ENCODE peak calls at places on chromosome 6, in six cellular contexts. L is GM23338; C is OCI-LY7; D is CD8-positive, alpha-beta T cell; V is GM23248; M is heart right ventricle. H is an unnamed sample.

GRCh38 chr6:143449731-143450452 is 603 bp downstream of the ADAT2 start:
- DNase-seq in D (peak; percentile 16), V (peak; percentile 51), M (peak; percentile 12), C (peak; percentile 51), L (peak; percentile 24), H (peak; percentile 19)

GRCh38 chr6:142822882-142823578 is 121.9 kb downstream of the HIVEP2 start:
- DNase-seq in M (no peak), V (no peak), L (peak; percentile 92), D (no peak), C (no peak), H (no peak)

GRCh38 chr6:105839266-105839665 is 246.9 kb upstream of the PRDM1 start:
- DNase-seq in L (no peak), C (no peak), V (peak; percentile 53), D (no peak), M (no peak), H (peak; percentile 33)

GRCh38 chr6:131867744-131868143 is 59.9 kb downstream of the ENPP1 start:
- DNase-seq in C (no peak), L (no peak), V (no peak), D (no peak), M (no peak), H (no peak)

GRCh38 chr6:101689156-101689555 is 295.6 kb downstream of the GRIK2 start:
- DNase-seq in C (no peak), V (no peak), D (no peak), L (no peak), M (no peak), H (no peak)

GRCh38 chr6:101878554-101879276 is 485.2 kb downstream of the GRIK2 start:
- DNase-seq in D (no peak), M (no peak), C (no peak), L (no peak), V (no peak), H (no peak)

GRCh38 chr6:47097092-47097945 is 55.2 kb upstream of the ADGRF1 start:
- DNase-seq in V (peak; percentile 81), M (peak; percentile 75), C (peak; percentile 90), L (peak; percentile 88), D (no peak), H (peak; percentile 92)

GRCh38 chr6:144408151-144408550 is 123.0 kb downstream of the UTRN start:
- DNase-seq in M (peak; percentile 71), L (peak; percentile 22), V (peak; percentile 33), D (no peak), C (no peak), H (peak; percentile 74)

GRCh38 chr6:53432318-53433161 is 83.8 kb upstream of the ELOVL5 start:
- DNase-seq in D (no peak), V (peak; percentile 83), M (peak; percentile 6), L (no peak), C (no peak), H (peak; percentile 85)

GRCh38 chr6:87700729-87701675 is 1.0 kb downstream of the AKIRIN2 start:
- DNase-seq in D (no peak), L (peak; percentile 39), M (peak; percentile 31), V (peak; percentile 82), C (peak; percentile 66), H (peak; percentile 78)

GRCh38 chr6:82205793-82206425 is 41.6 kb downstream of the IBTK start:
- DNase-seq in C (no peak), M (peak; percentile 17), L (no peak), V (no peak), D (no peak), H (peak; percentile 13)

GRCh38 chr6:41895300-41896233 is at the start of gene USP49:
- DNase-seq in C (peak; percentile 92), L (peak; percentile 98), D (peak; percentile 87), M (peak; percentile 88), V (peak; percentile 96), H (peak; percentile 97)

GRCh38 chr6:155247618-155248017 is 16.2 kb upstream of the CLDN20 start:
- DNase-seq in M (no peak), V (peak; percentile 2), D (no peak), C (no peak), L (peak; percentile 80), H (peak; percentile 14)

GRCh38 chr6:68040780-68041179 is 594.3 kb upstream of the ADGRB3 start:
- DNase-seq in L (no peak), V (no peak), M (no peak), D (no peak), C (no peak), H (no peak)

GRCh38 chr6:64691069-64691468 is 1016.0 kb downstream of the EYS start:
- DNase-seq in M (no peak), L (no peak), C (no peak), D (no peak), V (no peak), H (no peak)

GRCh38 chr6:79781916-79782315 is 150.8 kb downstream of the SH3BGRL2 start:
- DNase-seq in C (no peak), L (no peak), V (no peak), D (no peak), M (no peak), H (no peak)

GRCh38 chr6:32152414-32153251 is 894 bp upstream of the PRRT1 start:
- DNase-seq in L (peak; percentile 44), V (peak; percentile 77), C (no peak), M (no peak), D (no peak), H (peak; percentile 69)
- H3K4me1 ChIP-seq in L (peaks cover 32% of the 10 kb centered on the region), V (peaks cover 20% of the 10 kb centered on the region), C (peaks cover 23% of the 10 kb centered on the region), M (peaks cover 26% of the 10 kb centered on the region), D (peaks cover 45% of the 10 kb centered on the region), H (peaks cover 28% of the 10 kb centered on the region)

GRCh38 chr6:29633532-29633901 is 534 bp upstream of the GABBR1 start:
- DNase-seq in V (no peak), C (peak; percentile 31), D (no peak), L (no peak), M (no peak), H (no peak)

GRCh38 chr6:29631209-29631810 is 1.7 kb downstream of the GABBR1 start:
- DNase-seq in L (peak; percentile 68), C (no peak), M (no peak), D (no peak), V (no peak), H (no peak)

GRCh38 chr6:29629571-29629970 is 3.4 kb downstream of the GABBR1 start:
- DNase-seq in V (peak; percentile 24), D (no peak), M (no peak), C (no peak), L (no peak), H (no peak)

GRCh38 chr6:29631860-29632731 is 887 bp downstream of the GABBR1 start:
- DNase-seq in V (peak; percentile 58), D (peak; percentile 51), C (peak; percentile 63), M (peak; percentile 62), L (peak; percentile 72), H (peak; percentile 80)

GRCh38 chr6:29632789-29633531 is at the start of gene GABBR1:
- DNase-seq in C (peak; percentile 70), L (peak; percentile 95), M (peak; percentile 89), V (peak; percentile 96), D (peak; percentile 62), H (peak; percentile 98)
- H3K4me1 ChIP-seq in C (peaks cover 38% of the 10 kb centered on the region), L (peaks cover 41% of the 10 kb centered on the region), M (peaks cover 40% of the 10 kb centered on the region), V (peaks cover 5% of the 10 kb centered on the region), D (peaks cover 28% of the 10 kb centered on the region), H (peaks cover 15% of the 10 kb centered on the region)

GRCh38 chr6:158816329-158816728 is 2.8 kb downstream of the EZR start:
- DNase-seq in M (no peak), V (no peak), C (peak; percentile 55), L (no peak), D (no peak), H (no peak)
- H3K4me1 ChIP-seq in M (peaks cover 56% of the 10 kb centered on the region), V (peaks cover 25% of the 10 kb centered on the region), C (peaks cover 56% of the 10 kb centered on the region), L (peaks cover 52% of the 10 kb centered on the region), D (peaks cover 57% of the 10 kb centered on the region), H (peaks cover 7% of the 10 kb centered on the region)

GRCh38 chr6:56291278-56291917 is 44.0 kb upstream of the COL21A1 start:
- DNase-seq in M (no peak), C (no peak), D (no peak), L (no peak), V (no peak), H (no peak)
- H3K4me1 ChIP-seq in M (peaks cover 6% of the 10 kb centered on the region), C (no peaks in the 10 kb centered on the region), D (no peaks in the 10 kb centered on the region), L (no peaks in the 10 kb centered on the region), V (no peaks in the 10 kb centered on the region), H (peaks cover 7% of the 10 kb centered on the region)

DNA sequence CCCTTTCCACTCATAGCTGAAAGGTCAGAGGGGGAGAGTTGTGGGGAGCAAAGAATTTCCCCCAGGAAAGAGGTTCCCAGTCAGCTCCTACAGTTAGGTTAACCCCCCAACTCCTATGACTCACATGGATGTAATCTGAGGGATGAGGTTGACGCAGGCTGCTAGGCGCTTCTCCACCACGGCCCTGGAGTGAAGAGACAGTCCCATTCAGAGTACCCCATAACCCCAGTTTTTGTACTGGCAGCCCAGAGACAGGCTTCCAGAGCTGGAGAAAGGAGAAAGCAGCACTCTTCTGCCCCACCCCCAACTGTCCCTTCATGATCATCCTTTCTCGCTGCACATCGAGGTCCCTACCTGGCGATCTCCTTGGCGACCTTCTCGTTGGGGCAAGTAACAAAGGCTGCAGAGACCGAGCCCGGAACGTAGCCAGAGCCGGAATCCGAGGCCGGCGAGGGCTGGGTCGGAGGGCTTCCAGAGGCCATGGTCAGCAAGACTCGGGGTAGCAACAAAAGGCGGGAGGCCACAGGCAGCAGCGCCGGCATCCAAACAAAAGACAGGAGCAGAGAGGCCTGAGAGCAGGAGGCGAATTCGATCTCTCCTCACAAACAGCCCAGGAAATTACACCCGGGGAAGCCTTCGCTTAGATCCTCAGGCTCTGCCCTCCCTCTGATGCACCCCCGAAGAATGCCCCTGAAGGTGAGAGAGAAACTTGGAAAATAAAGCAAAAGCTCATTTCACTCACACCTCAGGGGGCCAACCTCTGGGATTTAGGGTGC is 592 bp downstream of the CUTA start:
- DNase-seq in C (no peak), L (peak; percentile 26), D (no peak), V (peak; percentile 93), M (no peak), H (peak; percentile 83)
- H3K4me1 ChIP-seq in C (peaks cover 58% of the 10 kb centered on the region), L (peaks cover 40% of the 10 kb centered on the region), D (peaks cover 75% of the 10 kb centered on the region), V (peaks cover 37% of the 10 kb centered on the region), M (peaks cover 50% of the 10 kb centered on the region), H (peaks cover 39% of the 10 kb centered on the region)

GRCh38 chr6:151375833-151376232 is 15.5 kb downstream of the ZBTB2 start:
- DNase-seq in V (no peak), M (no peak), L (no peak), D (no peak), C (no peak), H (no peak)

GRCh38 chr6:151374024-151374423 is 17.3 kb downstream of the ZBTB2 start:
- DNase-seq in L (peak; percentile 55), V (no peak), C (no peak), D (no peak), M (peak; percentile 33), H (no peak)

GRCh38 chr6:151376440-151376839 is 14.9 kb downstream of the ZBTB2 start:
- DNase-seq in L (no peak), M (no peak), D (no peak), C (peak; percentile 66), V (no peak), H (no peak)

GRCh38 chr6:151379933-151380847 is 11.2 kb downstream of the ZBTB2 start:
- DNase-seq in V (peak; percentile 57), L (peak; percentile 17), M (no peak), C (no peak), D (no peak), H (no peak)

GRCh38 chr6:151377095-151377494 is 14.3 kb downstream of the ZBTB2 start:
- DNase-seq in C (no peak), V (no peak), L (no peak), M (no peak), D (no peak), H (no peak)
- H3K4me1 ChIP-seq in C (peaks cover 76% of the 10 kb centered on the region), V (peaks cover 7% of the 10 kb centered on the region), L (peaks cover 41% of the 10 kb centered on the region), M (peaks cover 28% of the 10 kb centered on the region), D (peaks cover 80% of the 10 kb centered on the region), H (peaks cover 19% of the 10 kb centered on the region)

GRCh38 chr6:139164001-139164400 is 29.1 kb downstream of the HECA start:
- DNase-seq in M (no peak), L (peak; percentile 54), D (no peak), V (peak; percentile 7), C (no peak), H (no peak)
- H3K4me1 ChIP-seq in M (peaks cover 54% of the 10 kb centered on the region), L (no peaks in the 10 kb centered on the region), D (peaks cover 86% of the 10 kb centered on the region), V (peaks cover 11% of the 10 kb centered on the region), C (peaks cover 53% of the 10 kb centered on the region), H (peaks cover 8% of the 10 kb centered on the region)

GRCh38 chr6:167851349-167851952 is 24.7 kb downstream of the AFDN start:
- DNase-seq in D (no peak), M (no peak), V (no peak), C (no peak), L (no peak), H (no peak)
- H3K4me1 ChIP-seq in D (no peaks in the 10 kb centered on the region), M (peaks cover 56% of the 10 kb centered on the region), V (peaks cover 16% of the 10 kb centered on the region), C (no peaks in the 10 kb centered on the region), L (peaks cover 48% of the 10 kb centered on the region), H (peaks cover 11% of the 10 kb centered on the region)

H was measured in adipocyte.